ENCODE peak calls at places on chromosomes 13 and 19, in five cellular contexts. One of them, this sample, is unnamed.

GRCh38 chr19:11578342-11579142 is 1.1 kb upstream of the ACP5 start:
- DNase-seq in HCT116: no peak
- DNase-seq in tibial artery: peak; percentile 80
- DNase-seq in stomach: peak; percentile 67
- DNase-seq in GM23248: no peak
- DNase-seq in this sample: no peak

GRCh38 chr19:33459220-33459619 is 62.4 kb downstream of the PEPD start:
- DNase-seq in GM23248: no peak
- DNase-seq in HCT116: no peak
- DNase-seq in tibial artery: no peak
- DNase-seq in stomach: no peak
- DNase-seq in this sample: no peak

GRCh38 chr13:77874406-77874805 is 44.2 kb downstream of the EDNRB start:
- DNase-seq in GM23248: peak; percentile 72
- DNase-seq in HCT116: no peak
- DNase-seq in tibial artery: no peak
- DNase-seq in stomach: no peak
- DNase-seq in this sample: peak; percentile 64

GRCh38 chr19:44846455-44847143 is 502 bp downstream of the NECTIN2 start:
- DNase-seq in HCT116: no peak
- DNase-seq in tibial artery: no peak
- DNase-seq in GM23248: peak; percentile 44
- DNase-seq in stomach: no peak
- DNase-seq in this sample: peak; percentile 22

GRCh38 chr19:22617614-22618325 is 16.4 kb upstream of the ZNF492 start:
- DNase-seq in tibial artery: no peak
- DNase-seq in HCT116: no peak
- DNase-seq in stomach: no peak
- DNase-seq in GM23248: no peak
- DNase-seq in this sample: no peak

GRCh38 chr13:48831248-48831647 is 144.5 kb upstream of the FNDC3A start:
- DNase-seq in stomach: no peak
- DNase-seq in tibial artery: no peak
- DNase-seq in HCT116: no peak
- DNase-seq in GM23248: peak; percentile 32
- DNase-seq in this sample: no peak

GRCh38 chr13:95671597-95671996 is 5.3 kb upstream of the DNAJC3 start:
- DNase-seq in stomach: no peak
- DNase-seq in HCT116: no peak
- DNase-seq in tibial artery: no peak
- DNase-seq in GM23248: no peak
- DNase-seq in this sample: no peak

GRCh38 chr19:10885241-10886169 is 14.2 kb downstream of the CARM1 start:
- DNase-seq in tibial artery: no peak
- DNase-seq in GM23248: peak; percentile 37
- DNase-seq in HCT116: no peak
- DNase-seq in stomach: no peak
- DNase-seq in this sample: no peak

GRCh38 chr13:80473695-80474094 is 132.8 kb upstream of the SPRY2 start:
- DNase-seq in stomach: no peak
- DNase-seq in HCT116: no peak
- DNase-seq in tibial artery: no peak
- DNase-seq in GM23248: peak; percentile 7
- DNase-seq in this sample: peak; percentile 49

GRCh38 chr19:38184815-38185214 is 39.2 kb downstream of the DPF1 start:
- DNase-seq in GM23248: no peak
- DNase-seq in HCT116: no peak
- DNase-seq in tibial artery: no peak
- DNase-seq in stomach: no peak
- DNase-seq in this sample: no peak

GRCh38 chr19:34480971-34481821 is at the start of gene WTIP:
- DNase-seq in GM23248: peak; percentile 91
- DNase-seq in HCT116: peak; percentile 18
- DNase-seq in stomach: peak; percentile 67
- DNase-seq in tibial artery: peak; percentile 89
- DNase-seq in this sample: peak; percentile 92

GRCh38 chr19:40398417-40399056 is 8.6 kb upstream of the HIPK4 start:
- DNase-seq in tibial artery: no peak
- DNase-seq in GM23248: peak; percentile 37
- DNase-seq in stomach: peak; percentile 44
- DNase-seq in HCT116: no peak
- DNase-seq in this sample: no peak

GRCh38 chr19:7199613-7200533 is 94.3 kb downstream of the INSR start:
- DNase-seq in tibial artery: no peak
- DNase-seq in HCT116: peak; percentile 50
- DNase-seq in stomach: peak; percentile 46
- DNase-seq in GM23248: no peak
- DNase-seq in this sample: no peak

GRCh38 chr19:47157455-47158321 is 27.1 kb downstream of the SAE1 start:
- DNase-seq in GM23248: peak; percentile 68
- DNase-seq in stomach: peak; percentile 33
- DNase-seq in tibial artery: no peak
- DNase-seq in HCT116: no peak
- DNase-seq in this sample: no peak

GRCh38 chr13:113364933-113365371 is 1.0 kb upstream of the GRTP1 start:
- DNase-seq in GM23248: peak; percentile 21
- DNase-seq in stomach: no peak
- DNase-seq in tibial artery: peak; percentile 70
- DNase-seq in HCT116: no peak
- DNase-seq in this sample: no peak

GRCh38 chr19:53849237-53849676 is 18.4 kb upstream of the MYADM start:
- DNase-seq in GM23248: peak; percentile 83
- DNase-seq in HCT116: no peak
- DNase-seq in stomach: no peak
- DNase-seq in tibial artery: no peak
- DNase-seq in this sample: no peak

GRCh38 chr13:51955281-51955771 is 55.9 kb downstream of the ATP7B start:
- DNase-seq in tibial artery: no peak
- DNase-seq in HCT116: no peak
- DNase-seq in GM23248: no peak
- DNase-seq in stomach: no peak
- DNase-seq in this sample: peak; percentile 88

GRCh38 chr13:61414686-61415664 is 674 bp downstream of the PCDH20 start:
- DNase-seq in tibial artery: peak; percentile 74
- DNase-seq in stomach: peak; percentile 65
- DNase-seq in GM23248: no peak
- DNase-seq in HCT116: no peak
- DNase-seq in this sample: peak; percentile 37

GRCh38 chr19:27694361-27695055 is 1518.4 kb downstream of the UQCRFS1 start:
- DNase-seq in GM23248: no peak
- DNase-seq in HCT116: no peak
- DNase-seq in stomach: no peak
- DNase-seq in tibial artery: no peak
- DNase-seq in this sample: no peak

GRCh38 chr13:104984296-104984818 is 1551.1 kb downstream of the EFNB2 start:
- DNase-seq in tibial artery: no peak
- DNase-seq in HCT116: no peak
- DNase-seq in stomach: peak; percentile 39
- DNase-seq in GM23248: no peak
- DNase-seq in this sample: no peak

GRCh38 chr13:21330126-21330861 is 128.8 kb downstream of the ZDHHC20 start:
- DNase-seq in HCT116: no peak
- DNase-seq in stomach: no peak
- DNase-seq in GM23248: no peak
- DNase-seq in tibial artery: no peak
- DNase-seq in this sample: no peak

GRCh38 chr19:55069137-55069858 is 6.3 kb upstream of the RDH13 start:
- DNase-seq in HCT116: no peak
- DNase-seq in stomach: peak; percentile 81
- DNase-seq in GM23248: peak; percentile 65
- DNase-seq in tibial artery: no peak
- DNase-seq in this sample: no peak

GRCh38 chr13:42001580-42001979 is 40.7 kb upstream of the VWA8 start:
- DNase-seq in GM23248: peak; percentile 93
- DNase-seq in HCT116: no peak
- DNase-seq in stomach: no peak
- DNase-seq in tibial artery: no peak
- DNase-seq in this sample: no peak

GRCh38 chr13:98927954-98928927 is 49.6 kb downstream of the DOCK9 start:
- DNase-seq in GM23248: peak; percentile 95
- DNase-seq in stomach: no peak
- DNase-seq in tibial artery: no peak
- DNase-seq in HCT116: no peak
- DNase-seq in this sample: peak; percentile 75

GRCh38 chr13:63696055-63696454 is 2280.4 kb upstream of the PCDH20 start:
- DNase-seq in stomach: no peak
- DNase-seq in GM23248: no peak
- DNase-seq in HCT116: no peak
- DNase-seq in tibial artery: no peak
- DNase-seq in this sample: no peak

GRCh38 chr13:107043016-107043957 is 475.4 kb upstream of the ARGLU1 start:
- DNase-seq in HCT116: no peak
- DNase-seq in stomach: no peak
- DNase-seq in tibial artery: no peak
- DNase-seq in GM23248: no peak
- DNase-seq in this sample: peak; percentile 84

GRCh38 chr13:42354246-42355117 is 82.5 kb downstream of the AKAP11 start:
- DNase-seq in HCT116: no peak
- DNase-seq in tibial artery: no peak
- DNase-seq in stomach: no peak
- DNase-seq in GM23248: peak; percentile 69
- DNase-seq in this sample: peak; percentile 80

GRCh38 chr19:3275068-3275582 is 50.7 kb downstream of the CELF5 start:
- DNase-seq in tibial artery: no peak
- DNase-seq in HCT116: peak; percentile 36
- DNase-seq in GM23248: no peak
- DNase-seq in stomach: no peak
- DNase-seq in this sample: no peak

GRCh38 chr13:113032291-113032690 is 63.3 kb downstream of the MCF2L start:
- DNase-seq in stomach: no peak
- DNase-seq in tibial artery: no peak
- DNase-seq in GM23248: no peak
- DNase-seq in HCT116: no peak
- DNase-seq in this sample: no peak

GRCh38 chr19:33905937-33906577 is 109.4 kb downstream of the KCTD15 start:
- DNase-seq in tibial artery: peak; percentile 69
- DNase-seq in stomach: peak; percentile 86
- DNase-seq in GM23248: peak; percentile 35
- DNase-seq in HCT116: no peak
- DNase-seq in this sample: no peak

GRCh38 chr19:21571316-21571715 is 65.9 kb downstream of the ZNF429 start:
- DNase-seq in HCT116: no peak
- DNase-seq in GM23248: no peak
- DNase-seq in stomach: no peak
- DNase-seq in tibial artery: no peak
- DNase-seq in this sample: no peak
- H3K9me3 ChIP-seq in HCT116: peaks cover 46% of the 10 kb centered on the region
- H3K9me3 ChIP-seq in GM23248: no peaks in the 10 kb centered on the region
- H3K9me3 ChIP-seq in stomach: no peaks in the 10 kb centered on the region
- H3K9me3 ChIP-seq in tibial artery: no peaks in the 10 kb centered on the region
- H3K9me3 ChIP-seq in this sample: no peaks in the 10 kb centered on the region

DNA sequence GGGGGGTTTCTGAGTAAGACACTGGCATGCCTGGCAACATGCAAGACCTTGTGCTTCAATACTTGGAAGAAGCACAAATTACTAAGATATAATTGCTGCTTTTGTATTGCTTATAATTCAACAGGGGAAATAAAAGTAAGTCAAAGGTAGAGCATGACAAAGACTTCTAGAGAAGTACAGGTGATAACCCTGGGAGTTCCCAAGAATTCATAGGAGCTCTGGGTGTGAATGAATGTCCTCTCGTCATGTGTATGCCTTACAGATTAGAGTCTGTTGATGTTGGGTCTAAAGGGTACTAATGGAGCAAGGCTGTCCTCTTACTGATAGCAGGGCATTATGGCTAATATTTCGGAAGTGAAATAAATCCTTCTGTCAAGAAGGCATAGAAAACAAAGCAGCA is 7.6 kb upstream of the ZNF461 start:
- DNase-seq in HCT116: no peak
- DNase-seq in stomach: no peak
- DNase-seq in tibial artery: no peak
- DNase-seq in GM23248: no peak
- DNase-seq in this sample: no peak
- H3K9me3 ChIP-seq in HCT116: peaks cover 5% of the 10 kb centered on the region
- H3K9me3 ChIP-seq in stomach: no peaks in the 10 kb centered on the region
- H3K9me3 ChIP-seq in tibial artery: peaks cover 3% of the 10 kb centered on the region
- H3K9me3 ChIP-seq in GM23248: no peaks in the 10 kb centered on the region
- H3K9me3 ChIP-seq in this sample: peaks cover 7% of the 10 kb centered on the region

GRCh38 chr19:56721714-56722113 is 50.2 kb upstream of the ZNF835 start:
- DNase-seq in HCT116: no peak
- DNase-seq in GM23248: no peak
- DNase-seq in tibial artery: no peak
- DNase-seq in stomach: no peak
- DNase-seq in this sample: no peak

GRCh38 chr19:56727731-56728130 is 56.2 kb upstream of the ZNF835 start:
- DNase-seq in stomach: no peak
- DNase-seq in tibial artery: no peak
- DNase-seq in HCT116: no peak
- DNase-seq in GM23248: no peak
- DNase-seq in this sample: no peak

GRCh38 chr19:56720281-56720680 is 48.7 kb upstream of the ZNF835 start:
- DNase-seq in tibial artery: no peak
- DNase-seq in GM23248: no peak
- DNase-seq in stomach: no peak
- DNase-seq in HCT116: no peak
- DNase-seq in this sample: no peak

DNA sequence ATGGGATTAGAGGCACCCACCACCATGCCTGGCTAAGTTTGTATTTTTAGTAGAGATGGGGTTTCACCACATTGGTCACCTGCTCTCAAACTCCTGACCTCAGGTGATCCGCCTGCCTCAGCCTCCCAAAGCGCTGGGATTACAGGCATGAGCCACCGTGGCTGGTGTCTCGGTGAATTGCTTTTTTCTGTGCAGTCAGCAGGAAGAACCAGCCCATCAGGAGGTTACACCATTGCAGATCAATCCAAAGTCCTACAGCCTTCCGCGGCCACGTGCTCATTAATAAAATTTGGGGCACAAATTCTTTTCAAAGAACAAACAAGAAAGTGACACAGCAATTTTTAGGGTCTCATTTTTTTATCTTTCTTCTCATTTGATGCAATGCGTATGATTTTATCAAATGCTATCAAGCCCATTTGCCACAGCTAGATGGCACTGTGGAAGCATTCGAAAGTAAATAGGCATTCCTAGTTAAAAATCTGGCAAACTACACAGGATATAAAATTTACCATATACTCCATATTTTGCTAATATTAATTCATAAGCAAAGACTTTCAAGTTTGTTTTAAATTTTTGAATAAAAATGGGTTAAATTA is 54.4 kb upstream of the ZNF835 start:
- DNase-seq in HCT116: no peak
- DNase-seq in tibial artery: no peak
- DNase-seq in GM23248: peak; percentile 16
- DNase-seq in stomach: no peak
- DNase-seq in this sample: no peak
- H3K9me3 ChIP-seq in HCT116: peaks cover 13% of the 10 kb centered on the region
- H3K9me3 ChIP-seq in tibial artery: no peaks in the 10 kb centered on the region
- H3K9me3 ChIP-seq in GM23248: no peaks in the 10 kb centered on the region
- H3K9me3 ChIP-seq in stomach: no peaks in the 10 kb centered on the region
- H3K9me3 ChIP-seq in this sample: no peaks in the 10 kb centered on the region

GRCh38 chr19:15905026-15905425 is 7.2 kb upstream of the CYP4F2 start:
- DNase-seq in tibial artery: no peak
- DNase-seq in stomach: no peak
- DNase-seq in HCT116: no peak
- DNase-seq in GM23248: no peak
- DNase-seq in this sample: no peak
- H3K9me3 ChIP-seq in tibial artery: no peaks in the 10 kb centered on the region
- H3K9me3 ChIP-seq in stomach: no peaks in the 10 kb centered on the region
- H3K9me3 ChIP-seq in HCT116: no peaks in the 10 kb centered on the region
- H3K9me3 ChIP-seq in GM23248: no peaks in the 10 kb centered on the region
- H3K9me3 ChIP-seq in this sample: peaks cover 6% of the 10 kb centered on the region

GRCh38 chr19:9150650-9151049 is 10.5 kb downstream of the ZNF317 start:
- DNase-seq in tibial artery: peak; percentile 20
- DNase-seq in HCT116: no peak
- DNase-seq in stomach: no peak
- DNase-seq in GM23248: no peak
- DNase-seq in this sample: no peak
- H3K9me3 ChIP-seq in tibial artery: no peaks in the 10 kb centered on the region
- H3K9me3 ChIP-seq in HCT116: peaks cover 44% of the 10 kb centered on the region
- H3K9me3 ChIP-seq in stomach: peaks cover 5% of the 10 kb centered on the region
- H3K9me3 ChIP-seq in GM23248: no peaks in the 10 kb centered on the region
- H3K9me3 ChIP-seq in this sample: peaks cover 93% of the 10 kb centered on the region